ENCODE peak calls at places on chromosome 1, in four cellular contexts. U is WTC11, A is HepG2, X is GM12878. D is an unnamed sample.

GRCh38 chr1:68977211-68977610 is 480.3 kb upstream of the DEPDC1 start:
- DNase-seq in U (peak), A (no peak), X (no peak), D (no peak)

GRCh38 chr1:111648826-111649225 is 29.2 kb downstream of the RAP1A start:
- DNase-seq in U (no peak), A (no peak), X (no peak), D (no peak)

GRCh38 chr1:78587213-78587612 is 33.0 kb upstream of the IFI44L start:
- DNase-seq in U (no peak), A (no peak), X (no peak), D (no peak)

GRCh38 chr1:32773018-32773763 is 44.0 kb downstream of the YARS1 start:
- DNase-seq in U (peak), A (peak), X (peak), D (peak)

GRCh38 chr1:45123358-45123757 is 83.0 kb downstream of the ZSWIM5 start:
- DNase-seq in U (no peak), A (no peak), X (no peak), D (no peak)

GRCh38 chr1:197725044-197725443 is 50.2 kb downstream of the DENND1B start:
- DNase-seq in U (no peak), A (peak), X (no peak), D (peak)

GRCh38 chr1:94382163-94382562 is 36.0 kb upstream of the ABCD3 start:
- DNase-seq in U (no peak), A (no peak), X (no peak), D (no peak)

GRCh38 chr1:84225636-84226035 is 75.9 kb upstream of the SAMD13 start:
- DNase-seq in U (no peak), A (no peak), X (no peak), D (no peak)

GRCh38 chr1:48200166-48200900 is 22.2 kb upstream of the SLC5A9 start:
- DNase-seq in U (no peak), A (no peak), X (no peak), D (no peak)

GRCh38 chr1:1946540-1946939 is 27.5 kb upstream of the TMEM52 start:
- DNase-seq in U (no peak), A (no peak), X (no peak), D (no peak)

GRCh38 chr1:20698195-20698910 is 19.5 kb downstream of the KIF17 start:
- DNase-seq in U (no peak), A (peak), X (no peak), D (no peak)

GRCh38 chr1:172663726-172664125 is 4.8 kb downstream of the FASLG start:
- DNase-seq in U (no peak), A (no peak), X (no peak), D (no peak)

GRCh38 chr1:185287451-185287850 is 29.6 kb downstream of the IVNS1ABP start:
- DNase-seq in U (no peak), A (no peak), X (no peak), D (peak)

GRCh38 chr1:76250317-76250716 is 175.8 kb downstream of the ST6GALNAC3 start:
- DNase-seq in U (no peak), A (no peak), X (no peak), D (no peak)

GRCh38 chr1:45205000-45205909 is 1.1 kb downstream of the ZSWIM5 start:
- DNase-seq in U (peak), A (peak), X (no peak), D (peak)

GRCh38 chr1:203197625-203198024 is 11.1 kb upstream of the CHI3L1 start:
- DNase-seq in U (no peak), A (no peak), X (no peak), D (no peak)

GRCh38 chr1:162712317-162713029 is 78.0 kb upstream of the HSD17B7 start:
- DNase-seq in U (no peak), A (no peak), X (no peak), D (no peak)

GRCh38 chr1:34315974-34316373 is 139.3 kb downstream of the C1orf94 start:
- DNase-seq in U (no peak), A (no peak), X (no peak), D (no peak)

GRCh38 chr1:197327776-197328364 is 59.8 kb downstream of the CRB1 start:
- DNase-seq in U (no peak), A (no peak), X (no peak), D (no peak)

GRCh38 chr1:37478451-37478871 is 4.1 kb downstream of the ZC3H12A start:
- DNase-seq in U (no peak), A (no peak), X (no peak), D (peak)

GRCh38 chr1:115669002-115669673 is 27.4 kb downstream of the VANGL1 start:
- DNase-seq in U (no peak), A (peak), X (no peak), D (peak)

GRCh38 chr1:54806931-54807611 is 5.9 kb upstream of the TTC22 start:
- DNase-seq in U (no peak), A (no peak), X (no peak), D (no peak)

DNA sequence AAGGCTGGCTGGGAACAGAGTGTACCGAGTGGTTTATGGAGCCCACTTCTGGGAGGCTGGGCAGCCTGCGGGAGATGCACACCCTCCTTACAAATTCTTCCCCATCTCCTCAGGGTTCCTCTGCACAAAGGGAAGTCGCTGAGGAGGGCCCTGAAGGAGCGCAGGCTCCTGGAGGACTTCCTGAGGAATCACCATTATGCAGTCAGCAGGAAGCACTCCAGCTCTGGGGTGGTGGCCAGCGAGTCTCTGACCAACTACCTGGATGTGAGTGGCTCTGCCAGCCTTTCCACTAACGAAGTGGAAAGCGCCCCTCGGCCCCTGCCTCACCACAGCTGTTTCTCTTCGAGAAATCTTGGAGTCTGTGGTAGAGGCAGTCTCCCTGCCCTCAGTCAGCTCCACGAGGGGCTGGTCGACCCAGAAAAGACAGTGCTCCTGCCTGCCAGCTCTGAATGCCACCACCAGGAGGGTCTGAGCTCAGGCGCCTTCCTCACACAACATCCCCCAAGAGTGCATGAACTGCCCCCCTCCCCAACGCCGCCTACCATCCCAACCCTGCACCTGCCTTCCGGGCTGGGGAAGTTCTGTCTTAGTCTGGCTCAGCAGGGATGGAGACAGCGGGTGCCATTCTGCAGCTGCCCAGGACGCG is 31.8 kb downstream of the PROK1 start:
- DNase-seq in U (no peak), A (no peak), X (no peak), D (no peak)
- TF ChIP-seq CREM in U (no peak), A (no peak), X (no peak), D (no peak)

GRCh38 chr1:154347961-154348360 is 22.6 kb downstream of the ATP8B2 start:
- DNase-seq in U (no peak), A (no peak), X (no peak), D (no peak)

GRCh38 chr1:154348429-154349076 is 23.2 kb downstream of the ATP8B2 start:
- DNase-seq in U (no peak), A (no peak), X (no peak), D (peak)

GRCh38 chr1:154350383-154350782 is 25.1 kb downstream of the ATP8B2 start:
- DNase-seq in U (peak), A (no peak), X (no peak), D (no peak)

GRCh38 chr1:154351363-154352068 is 26.2 kb downstream of the ATP8B2 start:
- DNase-seq in U (no peak), A (peak), X (no peak), D (no peak)

GRCh38 chr1:154349121-154349520 is 23.8 kb downstream of the ATP8B2 start:
- DNase-seq in U (no peak), A (no peak), X (no peak), D (no peak)
- TF ChIP-seq CREM in U (no peak), A (no peak), X (no peak), D (no peak)

DNA sequence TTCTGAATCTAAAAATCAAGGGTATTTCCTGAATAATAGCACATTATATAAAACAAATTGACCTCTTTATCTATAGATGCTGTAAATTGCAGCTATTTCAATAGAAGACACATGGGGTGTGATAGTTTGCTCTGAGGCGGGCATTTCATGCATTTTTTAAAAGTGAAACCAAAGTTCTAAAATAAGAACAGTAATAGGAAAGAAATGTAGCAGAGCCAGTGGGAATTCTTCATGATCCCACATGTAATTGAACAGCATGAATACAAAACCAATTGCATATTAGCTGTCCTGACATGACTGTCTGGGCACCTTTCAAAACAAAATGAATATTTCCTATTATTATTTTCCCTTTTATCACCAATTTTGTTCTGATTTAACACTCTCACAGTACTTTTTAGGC is 85.0 kb downstream of the RGS21 start:
- DNase-seq in U (no peak), A (no peak), X (no peak), D (no peak)
- TF ChIP-seq CREM in U (no peak), A (no peak), X (no peak), D (no peak)

GRCh38 chr1:29082519-29082918 is 41.2 kb downstream of the TMEM200B start:
- DNase-seq in U (no peak), A (no peak), X (no peak), D (no peak)

GRCh38 chr1:29084196-29084521 is 39.5 kb downstream of the TMEM200B start:
- DNase-seq in U (no peak), A (no peak), X (no peak), D (no peak)

GRCh38 chr1:29077155-29077554 is 46.5 kb downstream of the TMEM200B start:
- DNase-seq in U (no peak), A (no peak), X (no peak), D (no peak)

GRCh38 chr1:29083318-29084195 is 40.1 kb downstream of the TMEM200B start:
- DNase-seq in U (no peak), A (no peak), X (no peak), D (peak)

GRCh38 chr1:29081201-29081600 is 42.5 kb downstream of the TMEM200B start:
- DNase-seq in U (no peak), A (no peak), X (no peak), D (no peak)
- TF ChIP-seq CREM in U (no peak), A (no peak), X (no peak), D (no peak)

GRCh38 chr1:6695861-6696260 is 5.8 kb downstream of the DNAJC11 start:
- DNase-seq in U (no peak), A (no peak), X (no peak), D (no peak)

GRCh38 chr1:6700853-6701436 is 671 bp downstream of the DNAJC11 start:
- DNase-seq in U (no peak), A (no peak), X (no peak), D (no peak)

GRCh38 chr1:6704746-6705145 is 3.1 kb upstream of the DNAJC11 start:
- DNase-seq in U (no peak), A (no peak), X (no peak), D (no peak)

GRCh38 chr1:6703016-6703415 is 1.4 kb upstream of the DNAJC11 start:
- DNase-seq in U (no peak), A (no peak), X (no peak), D (no peak)

DNA sequence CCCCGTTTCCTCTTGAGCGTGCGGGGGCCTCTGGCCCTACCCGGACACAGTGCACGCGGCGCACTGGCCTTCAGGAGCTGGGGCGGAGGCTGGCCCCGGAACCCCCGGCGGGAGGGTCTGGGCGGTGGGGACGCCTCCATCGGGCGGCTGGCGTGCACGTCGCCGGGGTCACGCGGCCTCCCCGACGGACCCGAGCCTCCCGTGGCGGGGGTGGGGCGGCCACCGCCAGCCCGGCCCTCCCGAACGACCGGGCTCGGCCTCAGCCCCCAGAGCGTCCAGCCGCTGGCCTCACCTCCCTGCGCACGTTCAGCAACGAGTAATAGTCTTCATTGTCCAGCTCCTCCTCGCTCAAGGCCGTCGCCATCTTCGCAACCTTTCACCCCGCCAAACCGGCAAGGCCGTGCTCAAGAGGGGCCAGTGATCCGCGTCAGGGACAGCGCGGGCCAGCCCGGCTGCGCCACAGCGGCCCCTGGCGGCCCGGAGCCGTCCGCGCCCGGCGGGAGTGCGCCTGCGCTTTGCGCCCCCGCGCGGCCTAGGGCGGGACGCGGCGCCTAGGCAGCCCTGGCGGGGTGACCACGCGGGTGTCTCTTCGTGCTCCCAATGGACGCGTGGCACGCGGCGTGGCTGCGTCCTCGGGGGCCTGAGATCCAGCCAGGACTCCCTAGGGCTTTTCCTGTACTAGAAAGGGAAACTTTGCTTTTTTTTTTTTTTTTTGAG is at the start of gene DNAJC11:
- DNase-seq in U (peak), A (peak), X (peak), D (peak)
- TF ChIP-seq CREM in U (peak), A (peak), X (peak), D (peak)

GRCh38 chr1:156437465-156437864 is 63.1 kb downstream of the MEF2D start:
- DNase-seq in U (no peak), A (no peak), X (no peak), D (no peak)

GRCh38 chr1:156434976-156435550 is 65.5 kb downstream of the MEF2D start:
- DNase-seq in U (no peak), A (no peak), X (no peak), D (no peak)

GRCh38 chr1:156436319-156437043 is 64.1 kb downstream of the MEF2D start:
- DNase-seq in U (peak), A (no peak), X (no peak), D (no peak)

GRCh38 chr1:156437054-156437453 is 63.5 kb downstream of the MEF2D start:
- DNase-seq in U (no peak), A (no peak), X (no peak), D (no peak)

GRCh38 chr1:156435551-156436318 is 64.8 kb downstream of the MEF2D start:
- DNase-seq in U (no peak), A (no peak), X (no peak), D (no peak)
- TF ChIP-seq CREM in U (no peak), A (no peak), X (no peak), D (no peak)

GRCh38 chr1:233656032-233656620 is 42.2 kb downstream of the KCNK1 start:
- DNase-seq in U (no peak), A (no peak), X (no peak), D (no peak)
- TF ChIP-seq CREM in U (no peak), A (no peak), X (no peak), D (no peak)

GRCh38 chr1:208437416-208437815 is 193.2 kb upstream of the PLXNA2 start:
- DNase-seq in U (no peak), A (no peak), X (no peak), D (no peak)
- TF ChIP-seq CREM in U (no peak), A (no peak), X (no peak), D (no peak)